ENCODE peak calls at places on chromosomes 13 and 19, in eight cellular contexts. C is lower lobe of right lung, K is AG04450, E is tibial artery, O is heart left ventricle, S is RWPE1, B is A549, Q is uterus. A is an unnamed sample.

GRCh38 chr19:10855879-10856522 is 7.8 kb downstream of the C19orf38 start:
- DNase-seq in C (no peak), K (no peak), E (no peak), O (no peak), S (no peak), B (peak), Q (no peak), A (no peak)

GRCh38 chr13:79392882-79393563 is 13.0 kb downstream of the RBM26 start:
- DNase-seq in C (no peak), K (no peak), E (no peak), O (no peak), S (peak), B (no peak), Q (no peak), A (no peak)

GRCh38 chr19:1026189-1027019 is at the start of gene CNN2:
- DNase-seq in C (peak), K (no peak), E (peak), O (peak), S (peak), B (peak), Q (peak), A (peak)

GRCh38 chr19:794989-795658 is 2.1 kb upstream of the PTBP1 start:
- DNase-seq in C (no peak), K (no peak), E (no peak), O (no peak), S (no peak), B (no peak), Q (peak), A (no peak)

GRCh38 chr13:102902789-102903347 is 57.0 kb downstream of the ERCC5 start:
- DNase-seq in C (no peak), K (no peak), E (no peak), O (peak), S (no peak), B (no peak), Q (no peak), A (no peak)

GRCh38 chr13:42553098-42554046 is 20.6 kb upstream of the TNFSF11 start:
- DNase-seq in C (no peak), K (peak), E (no peak), O (no peak), S (peak), B (no peak), Q (no peak), A (no peak)

GRCh38 chr19:53809518-53810186 is 14.5 kb downstream of the NLRP12 start:
- DNase-seq in C (no peak), K (no peak), E (no peak), O (no peak), S (no peak), B (no peak), Q (no peak), A (no peak)

GRCh38 chr19:4124638-4125037 is 716 bp upstream of the MAP2K2 start:
- DNase-seq in C (no peak), K (no peak), E (no peak), O (no peak), S (no peak), B (no peak), Q (no peak), A (no peak)

GRCh38 chr19:44576843-44577565 is 36.4 kb upstream of the IGSF23 start:
- DNase-seq in C (peak), K (no peak), E (no peak), O (no peak), S (peak), B (peak), Q (no peak), A (no peak)

GRCh38 chr13:94710881-94711560 is 1.3 kb downstream of the SOX21 start:
- DNase-seq in C (no peak), K (no peak), E (no peak), O (no peak), S (peak), B (peak), Q (no peak), A (peak)

GRCh38 chr13:113098163-113098732 is 7.3 kb upstream of the F7 start:
- DNase-seq in C (no peak), K (no peak), E (no peak), O (no peak), S (no peak), B (no peak), Q (no peak), A (no peak)

GRCh38 chr13:44396963-44397580 is 23.4 kb downstream of the SERP2 start:
- DNase-seq in C (peak), K (no peak), E (no peak), O (no peak), S (no peak), B (no peak), Q (peak), A (no peak)

GRCh38 chr19:44685877-44686276 is 13.1 kb upstream of the CEACAM16 start:
- DNase-seq in C (no peak), K (no peak), E (no peak), O (no peak), S (no peak), B (peak), Q (no peak), A (no peak)

GRCh38 chr13:52884429-52884828 is 36.0 kb upstream of the PCDH8 start:
- DNase-seq in C (no peak), K (no peak), E (no peak), O (no peak), S (no peak), B (no peak), Q (no peak), A (no peak)

GRCh38 chr13:50353651-50354415 is 338.6 kb downstream of the KCNRG start:
- DNase-seq in C (no peak), K (peak), E (no peak), O (no peak), S (peak), B (no peak), Q (no peak), A (no peak)

GRCh38 chr13:107117327-107118012 is 549.5 kb upstream of the ARGLU1 start:
- DNase-seq in C (no peak), K (no peak), E (no peak), O (no peak), S (no peak), B (no peak), Q (no peak), A (no peak)

GRCh38 chr13:73945371-73945770 is 188.8 kb downstream of the KLF12 start:
- DNase-seq in C (no peak), K (no peak), E (no peak), O (no peak), S (no peak), B (no peak), Q (no peak), A (no peak)

GRCh38 chr19:54420383-54421168 is 5.3 kb downstream of the TTYH1 start:
- DNase-seq in C (no peak), K (no peak), E (no peak), O (peak), S (no peak), B (no peak), Q (no peak), A (no peak)

GRCh38 chr13:28357846-28358496 is 137.0 kb downstream of the FLT1 start:
- DNase-seq in C (no peak), K (no peak), E (no peak), O (no peak), S (no peak), B (no peak), Q (no peak), A (no peak)

GRCh38 chr19:40465025-40465780 is at the start of gene BLVRB:
- DNase-seq in C (no peak), K (no peak), E (peak), O (no peak), S (no peak), B (no peak), Q (no peak), A (no peak)

GRCh38 chr13:28981530-28981929 is 161.4 kb downstream of the MTUS2 start:
- DNase-seq in C (no peak), K (no peak), E (no peak), O (peak), S (no peak), B (no peak), Q (no peak), A (no peak)

GRCh38 chr13:46575843-46576242 is 22.9 kb downstream of the LRCH1 start:
- DNase-seq in C (no peak), K (no peak), E (no peak), O (no peak), S (peak), B (no peak), Q (no peak), A (no peak)

GRCh38 chr13:67554296-67554695 is 324.2 kb upstream of the PCDH9 start:
- DNase-seq in C (no peak), K (no peak), E (no peak), O (no peak), S (no peak), B (no peak), Q (no peak), A (no peak)

GRCh38 chr13:31209172-31209818 is 9.5 kb downstream of the B3GLCT start:
- DNase-seq in C (no peak), K (no peak), E (peak), O (peak), S (no peak), B (no peak), Q (peak), A (no peak)

GRCh38 chr19:6275170-6275744 is 4.5 kb downstream of the MLLT1 start:
- DNase-seq in C (no peak), K (no peak), E (no peak), O (no peak), S (no peak), B (no peak), Q (no peak), A (no peak)

GRCh38 chr13:101202590-101202989 is 213.7 kb downstream of the NALCN start:
- DNase-seq in C (no peak), K (no peak), E (no peak), O (no peak), S (no peak), B (no peak), Q (no peak), A (no peak)

GRCh38 chr13:94708031-94708571 is 4.2 kb downstream of the SOX21 start:
- DNase-seq in C (no peak), K (no peak), E (no peak), O (no peak), S (no peak), B (no peak), Q (no peak), A (no peak)

GRCh38 chr19:49214701-49215100 is 57.1 kb downstream of the TRPM4 start:
- DNase-seq in C (no peak), K (no peak), E (no peak), O (no peak), S (no peak), B (no peak), Q (no peak), A (peak)

GRCh38 chr13:31923134-31923763 is 108.3 kb upstream of the FRY start:
- DNase-seq in C (no peak), K (no peak), E (no peak), O (no peak), S (no peak), B (no peak), Q (no peak), A (no peak)

GRCh38 chr13:103908274-103908673 is 842.1 kb upstream of the SLC10A2 start:
- DNase-seq in C (no peak), K (no peak), E (no peak), O (no peak), S (no peak), B (no peak), Q (no peak), A (no peak)

GRCh38 chr19:15254547-15254946 is 22.3 kb upstream of the EPHX3 start:
- DNase-seq in C (no peak), K (no peak), E (no peak), O (no peak), S (no peak), B (no peak), Q (no peak), A (no peak)

GRCh38 chr19:3006075-3006767 is 22.9 kb downstream of the TLE2 start:
- DNase-seq in C (no peak), K (no peak), E (no peak), O (no peak), S (peak), B (no peak), Q (no peak), A (no peak)

GRCh38 chr19:2154587-2155075 is 3.3 kb upstream of the AP3D1 start:
- DNase-seq in C (no peak), K (no peak), E (no peak), O (no peak), S (peak), B (no peak), Q (no peak), A (no peak)

GRCh38 chr13:32115069-32115468 is 83.5 kb downstream of the FRY start:
- DNase-seq in C (no peak), K (no peak), E (no peak), O (no peak), S (no peak), B (no peak), Q (no peak), A (no peak)

GRCh38 chr13:92716749-92717148 is 509.9 kb upstream of the GPC6 start:
- DNase-seq in C (no peak), K (no peak), E (no peak), O (no peak), S (no peak), B (no peak), Q (no peak), A (no peak)

GRCh38 chr13:82766732-82767321 is 1115.4 kb downstream of the SLITRK1 start:
- DNase-seq in C (no peak), K (no peak), E (no peak), O (no peak), S (no peak), B (no peak), Q (no peak), A (no peak)

GRCh38 chr19:8393871-8394250 is 3.7 kb downstream of the RAB11B start:
- DNase-seq in C (no peak), K (no peak), E (no peak), O (no peak), S (no peak), B (no peak), Q (no peak), A (no peak)

GRCh38 chr13:86554066-86554465 is 754.8 kb upstream of the SLITRK6 start:
- DNase-seq in C (no peak), K (no peak), E (no peak), O (no peak), S (no peak), B (no peak), Q (no peak), A (no peak)

DNA sequence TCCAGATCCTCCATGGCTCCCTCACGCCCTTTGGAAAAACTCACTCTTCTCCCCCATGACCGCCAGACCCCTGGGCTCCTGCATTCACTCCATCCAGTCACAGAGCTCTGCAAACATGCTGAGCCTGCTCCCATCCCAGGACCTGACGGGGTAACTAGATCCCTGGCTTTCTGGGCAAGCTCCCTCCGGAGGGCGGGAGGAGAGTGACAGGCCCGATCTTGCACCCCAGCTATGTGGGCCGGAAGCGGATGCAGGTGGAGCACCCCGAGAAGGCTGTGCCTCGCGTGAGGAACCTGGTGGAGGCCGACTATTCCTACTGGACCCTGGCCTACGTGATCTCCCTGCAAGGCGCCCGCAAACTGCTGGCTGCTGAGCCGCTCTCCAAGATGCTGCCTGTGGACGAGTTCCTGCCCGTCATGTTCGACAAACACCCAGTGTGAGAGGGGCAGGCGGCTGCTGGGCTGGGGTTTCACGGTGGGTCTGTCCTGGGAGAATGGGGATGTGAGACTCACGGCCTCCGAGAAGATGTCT is 25.1 kb downstream of the COLGALT1 start:
- DNase-seq in C (no peak), K (no peak), E (no peak), O (no peak), S (no peak), B (no peak), Q (no peak), A (no peak)
- TF ChIP-seq CTCF in C (no peak), K (no peak), E (no peak), O (no peak), S (no peak), B (no peak), Q (no peak), A (no peak)

GRCh38 chr19:41934849-41935374 is 6.7 kb upstream of the ERFL start:
- DNase-seq in C (peak), K (peak), E (peak), O (peak), S (peak), B (peak), Q (peak), A (peak)
- H3K27ac ChIP-seq in C (no peak), K (no peak), E (no peak), O (no peak), S (no peak), B (no peak), Q (no peak), A (no peak)

GRCh38 chr13:48838193-48839000 is 137.3 kb upstream of the FNDC3A start:
- DNase-seq in C (no peak), K (peak), E (no peak), O (no peak), S (no peak), B (no peak), Q (no peak), A (no peak)
- TF ChIP-seq CTCF in C (no peak), K (no peak), E (no peak), O (no peak), S (no peak), B (no peak), Q (no peak), A (no peak)

DNA sequence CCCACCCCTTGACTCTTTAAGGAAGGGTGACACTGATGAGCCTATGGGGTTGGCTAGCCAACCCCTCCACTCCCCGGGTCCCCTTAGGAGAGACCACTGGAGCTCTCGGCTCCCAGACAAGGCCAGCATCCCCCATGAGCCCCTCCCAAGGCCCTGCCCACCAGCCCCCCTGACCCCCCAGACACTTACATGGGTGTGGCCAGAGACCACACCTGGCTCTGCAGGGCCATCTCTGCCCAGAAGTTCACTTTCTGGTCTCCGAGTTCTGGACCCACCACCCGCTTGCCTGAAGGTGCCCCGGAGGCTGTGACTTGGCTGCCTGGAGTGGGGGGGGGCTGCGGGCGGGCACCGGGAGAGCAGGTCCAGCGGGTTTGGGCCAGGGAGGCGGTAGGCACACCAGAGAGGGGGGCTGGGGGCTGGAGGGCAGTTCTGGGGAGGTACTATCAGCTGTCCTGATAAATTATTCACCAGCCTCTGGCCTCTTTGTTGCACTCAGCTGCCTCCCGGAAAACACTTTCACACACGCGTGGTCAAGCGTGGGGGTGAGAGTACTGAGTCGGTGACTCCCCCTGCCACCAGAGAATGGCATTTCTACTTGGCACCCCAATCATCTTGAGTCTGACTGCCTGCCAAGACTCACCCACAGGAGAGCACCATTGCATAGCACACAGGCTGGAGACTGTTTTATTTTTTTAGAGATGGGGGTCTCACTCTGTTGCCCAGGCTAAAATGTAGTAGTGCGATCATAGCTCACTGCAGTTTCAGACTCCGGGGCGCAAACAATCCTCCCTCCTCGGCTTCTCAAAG is at the start of gene PALM3:
- DNase-seq in C (peak), K (no peak), E (no peak), O (no peak), S (no peak), B (no peak), Q (no peak), A (no peak)
- H3K27ac ChIP-seq in C (peak), K (no peak), E (no peak), O (no peak), S (no peak), B (no peak), Q (no peak), A (no peak)

DNA sequence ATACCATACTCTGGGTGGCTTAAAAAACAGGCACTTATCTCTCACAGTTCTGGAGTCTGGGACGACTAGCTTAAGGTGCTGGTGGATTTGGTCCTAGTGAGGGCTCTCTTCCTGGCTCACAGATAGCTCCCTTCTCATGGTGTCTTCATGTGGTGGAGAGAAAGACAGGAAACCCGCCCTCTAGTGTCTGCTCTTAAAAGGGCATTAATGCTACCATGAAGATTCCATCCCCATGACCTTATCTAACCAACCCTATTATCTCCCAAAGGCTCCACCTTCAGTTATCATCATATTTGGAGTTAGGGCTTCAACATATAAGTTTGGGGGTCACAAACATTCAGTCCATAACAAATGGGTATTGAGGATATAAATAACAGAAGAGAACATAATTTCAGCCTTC is 139.4 kb downstream of the HS6ST3 start:
- DNase-seq in C (no peak), K (no peak), E (no peak), O (no peak), S (no peak), B (no peak), Q (no peak), A (no peak)
- TF ChIP-seq CTCF in C (peak), K (no peak), E (no peak), O (peak), S (no peak), B (peak), Q (no peak), A (no peak)

GRCh38 chr19:50554212-50554611 is 14.0 kb downstream of the LRRC4B start:
- DNase-seq in C (no peak), K (no peak), E (no peak), O (no peak), S (no peak), B (no peak), Q (no peak), A (no peak)

GRCh38 chr19:50555033-50555432 is 13.2 kb downstream of the LRRC4B start:
- DNase-seq in C (no peak), K (no peak), E (no peak), O (no peak), S (no peak), B (no peak), Q (no peak), A (no peak)

GRCh38 chr19:50556236-50557008 is 11.8 kb downstream of the LRRC4B start:
- DNase-seq in C (peak), K (peak), E (peak), O (peak), S (peak), B (peak), Q (peak), A (peak)

GRCh38 chr19:50557009-50557613 is 11.1 kb downstream of the LRRC4B start:
- DNase-seq in C (no peak), K (no peak), E (no peak), O (no peak), S (no peak), B (no peak), Q (no peak), A (no peak)

DNA sequence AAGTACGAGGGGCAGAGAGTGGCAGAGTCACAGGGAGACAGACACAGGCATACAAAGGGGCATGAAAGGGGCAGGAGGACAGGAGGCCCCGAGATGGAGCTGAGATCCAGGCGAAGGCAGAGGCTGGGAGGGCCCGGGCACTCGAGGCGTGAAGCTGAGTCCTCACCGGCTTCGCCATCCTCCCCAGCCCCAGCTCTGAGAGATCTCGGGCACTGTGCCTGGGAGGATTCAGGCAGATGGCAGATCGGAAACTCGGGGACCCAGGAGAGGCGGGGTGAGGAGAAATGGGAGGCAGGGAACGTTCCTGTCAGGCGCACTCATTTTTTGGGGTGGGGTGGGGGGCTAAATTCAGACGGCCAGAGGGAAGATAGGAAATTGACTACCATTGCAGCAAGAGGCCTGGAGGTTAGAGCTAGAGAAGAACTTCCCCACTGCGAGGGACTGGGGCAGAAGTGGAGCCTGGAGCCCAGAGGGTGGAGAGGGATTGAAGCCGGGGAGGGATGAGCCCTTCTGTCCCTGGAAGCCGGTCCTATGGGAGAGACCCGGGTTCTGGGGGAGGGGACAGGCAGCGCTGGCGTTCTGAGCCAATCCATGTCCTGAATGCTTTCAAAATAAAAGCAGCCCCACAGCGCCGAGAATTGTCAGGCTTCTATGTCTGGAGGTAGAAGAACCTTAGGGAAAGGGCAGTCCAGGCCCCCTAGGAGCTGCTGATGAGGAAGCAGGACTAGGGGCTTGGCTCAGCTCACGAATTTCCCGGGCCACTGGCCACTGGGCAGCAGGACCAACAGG is 12.6 kb downstream of the LRRC4B start:
- DNase-seq in C (no peak), K (no peak), E (no peak), O (no peak), S (no peak), B (no peak), Q (no peak), A (no peak)
- H3K27ac ChIP-seq in C (no peak), K (no peak), E (no peak), O (no peak), S (no peak), B (peak), Q (no peak), A (no peak)

A was measured in spleen.